ENCODE peak calls at places on chromosomes 6 and 20, in eight cellular contexts. E, U, W, V, N, B, T and L are unnamed samples.

GRCh38 chr6:28543671-28544131 is 18.0 kb downstream of the GPX5 start:
- ATAC-seq in B (no peak), W (no peak), E (peak), T (no peak), U (peak), N (peak), V (peak), L (no peak)

GRCh38 chr6:44667226-44667625 is 279.7 kb downstream of the CDC5L start:
- ATAC-seq in E (peak), B (no peak), T (no peak), N (peak), V (no peak), W (peak), U (no peak), L (peak)

GRCh38 chr6:37432590-37432915 is 468 bp upstream of the CMTR1 start:
- ATAC-seq in N (peak), E (no peak), V (peak), W (no peak), U (no peak), T (peak), B (peak), L (peak)

GRCh38 chr6:167736486-167737204 is 90.1 kb upstream of the AFDN start:
- ATAC-seq in B (peak), E (peak), W (no peak), N (no peak), V (peak), T (no peak), U (no peak), L (no peak)

GRCh38 chr20:11832397-11832796 is 85.3 kb upstream of the BTBD3 start:
- ATAC-seq in B (no peak), U (no peak), W (no peak), E (no peak), V (no peak), T (no peak), N (no peak), L (no peak)

GRCh38 chr6:129133770-129134192 is 250.8 kb downstream of the LAMA2 start:
- ATAC-seq in N (no peak), B (no peak), E (peak), V (no peak), T (no peak), U (no peak), W (no peak), L (peak)

GRCh38 chr6:51398793-51399192 is 580.1 kb downstream of the TFAP2B start:
- ATAC-seq in B (peak), W (no peak), E (no peak), N (no peak), T (peak), U (peak), V (peak), L (no peak)

GRCh38 chr6:75386050-75386770 is 101.6 kb upstream of the TMEM30A start:
- ATAC-seq in W (no peak), E (peak), U (peak), B (no peak), N (no peak), T (no peak), V (no peak), L (no peak)

GRCh38 chr20:25044660-25045342 is 13.1 kb downstream of the ACSS1 start:
- ATAC-seq in U (no peak), B (no peak), V (peak), N (no peak), T (no peak), E (no peak), W (no peak), L (no peak)

GRCh38 chr6:470051-470900 is 78.7 kb downstream of the IRF4 start:
- ATAC-seq in B (no peak), U (no peak), E (no peak), W (no peak), V (no peak), N (no peak), T (peak), L (no peak)

GRCh38 chr6:131225959-131226358 is 90.7 kb downstream of the AKAP7 start:
- ATAC-seq in V (no peak), U (no peak), N (no peak), E (no peak), B (no peak), T (no peak), W (no peak), L (no peak)

GRCh38 chr6:167392631-167393301 is 67.9 kb downstream of the TTLL2 start:
- ATAC-seq in T (no peak), W (no peak), B (no peak), N (no peak), U (no peak), V (no peak), E (peak), L (no peak)

GRCh38 chr6:154907293-154907692 is 87.8 kb upstream of the TIAM2 start:
- ATAC-seq in U (no peak), N (no peak), E (no peak), T (no peak), W (no peak), B (no peak), V (no peak), L (no peak)

GRCh38 chr20:10653593-10654288 is 20.1 kb downstream of the JAG1 start:
- ATAC-seq in W (no peak), E (peak), V (no peak), T (no peak), U (peak), N (no peak), B (no peak), L (peak)

GRCh38 chr6:35343092-35343834 is 905 bp downstream of the PPARD start:
- ATAC-seq in W (no peak), V (peak), U (peak), B (no peak), N (peak), E (peak), T (peak), L (no peak)

GRCh38 chr6:4367643-4368042 is 232.3 kb upstream of the ECI2 start:
- ATAC-seq in E (no peak), V (no peak), W (no peak), T (no peak), N (no peak), U (no peak), B (no peak), L (no peak)

GRCh38 chr6:116556065-116556464 is 2.5 kb downstream of the CALHM4 start:
- ATAC-seq in U (no peak), V (no peak), W (no peak), E (no peak), N (no peak), T (no peak), B (no peak), L (no peak)

DNA sequence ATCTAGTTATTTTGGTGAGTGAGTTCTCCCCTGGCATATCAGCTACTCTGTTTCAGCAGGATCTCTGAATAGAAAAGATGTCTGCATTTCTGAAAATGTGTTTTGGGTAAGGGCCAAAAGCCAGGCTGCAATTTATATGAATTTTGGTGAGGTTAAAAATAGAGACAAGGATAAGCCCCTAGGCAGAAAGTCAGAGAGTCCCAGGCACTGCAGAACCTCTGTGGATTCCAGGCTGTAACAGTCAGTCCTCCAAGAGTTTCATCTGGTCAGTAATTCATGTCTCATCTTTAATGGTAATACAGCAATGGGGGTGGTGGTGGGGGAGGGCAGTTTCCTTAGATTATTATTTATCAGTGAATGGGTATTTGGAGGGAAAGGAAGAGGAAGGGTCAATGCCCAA is 53.0 kb downstream of the HDGFL1 start:
- ATAC-seq in W (no peak), E (no peak), B (no peak), N (no peak), V (no peak), T (no peak), U (no peak), L (no peak)
- H3K27ac ChIP-seq in W (no peak), E (no peak), B (no peak), N (no peak), V (no peak), T (no peak), U (no peak), L (no peak)

GRCh38 chr20:40869416-40870147 is 159.0 kb upstream of the TOP1 start:
- ATAC-seq in E (no peak), B (no peak), V (peak), T (no peak), N (peak), W (no peak), U (no peak), L (no peak)
- TF ChIP-seq POLR2AphosphoS5 in E (no peak), B (no peak), V (no peak), T (no peak), N (no peak), W (no peak), U (no peak), L (no peak)

DNA sequence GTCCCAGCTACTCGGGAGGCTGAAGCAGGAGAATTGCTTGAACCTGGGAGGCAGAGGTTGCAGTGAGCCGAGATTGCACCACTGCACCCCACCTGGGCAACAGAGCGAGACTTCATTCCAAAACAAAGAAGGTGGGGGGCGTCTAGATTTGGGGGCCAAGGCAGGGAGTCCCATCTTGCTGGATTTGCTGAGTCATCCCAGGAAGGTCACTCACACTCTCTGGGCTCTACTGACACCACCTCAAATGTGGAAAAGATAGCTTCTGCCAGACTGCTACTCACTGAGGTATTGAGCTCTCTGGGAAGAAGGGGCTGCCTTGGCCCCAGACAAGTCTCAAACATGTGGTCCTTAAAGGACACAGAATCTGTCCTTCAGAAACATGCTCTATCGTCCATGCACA is 74.3 kb downstream of the RIPOR3 start:
- ATAC-seq in W (no peak), N (no peak), U (no peak), V (no peak), T (peak), E (no peak), B (no peak), L (no peak)
- H3K27ac ChIP-seq in W (no peak), N (no peak), U (no peak), V (no peak), T (no peak), E (no peak), B (no peak), L (no peak)

DNA sequence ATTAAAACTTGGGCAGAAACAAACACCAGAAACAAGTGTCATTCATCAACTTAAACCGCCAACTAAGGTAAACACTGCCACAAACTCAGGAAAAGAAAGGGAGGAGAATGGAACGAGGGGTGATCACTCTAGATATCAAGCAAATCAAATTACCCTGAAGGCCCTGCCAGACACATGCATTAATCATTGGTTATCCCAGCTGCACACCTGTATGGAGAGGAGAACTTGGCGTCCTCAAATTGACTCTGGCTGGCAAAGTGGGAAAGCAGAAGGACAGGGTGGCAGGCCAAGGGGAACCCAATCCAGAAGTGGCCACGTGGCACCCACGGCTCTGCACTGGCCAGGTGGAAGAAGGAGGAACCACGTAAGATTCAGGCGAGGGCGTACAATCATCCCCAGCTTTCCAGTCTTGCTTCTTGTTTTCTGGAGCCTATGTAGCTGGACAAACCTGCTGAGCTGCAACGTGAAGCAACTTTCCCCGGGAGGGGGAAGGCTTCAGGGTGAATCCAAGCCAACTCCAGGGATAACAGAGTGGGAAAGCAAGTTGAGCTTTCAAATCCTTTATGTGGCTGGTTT is 156.2 kb upstream of the JARID2 start:
- ATAC-seq in E (peak), U (no peak), V (no peak), W (no peak), B (no peak), T (peak), N (no peak), L (peak)
- TF ChIP-seq POLR2AphosphoS5 in E (no peak), U (no peak), V (no peak), W (no peak), B (no peak), T (peak), N (no peak), L (no peak)

GRCh38 chr6:19320066-19320465 is 517.1 kb upstream of the ID4 start:
- ATAC-seq in N (peak), T (no peak), U (no peak), W (no peak), E (no peak), V (no peak), B (no peak), L (no peak)
- H3K27ac ChIP-seq in N (no peak), T (no peak), U (no peak), W (no peak), E (no peak), V (no peak), B (no peak), L (peak)

GRCh38 chr6:138546733-138547185 is 47.5 kb upstream of the NHSL1 start:
- ATAC-seq in T (no peak), V (peak), N (no peak), W (no peak), U (peak), E (no peak), B (peak), L (no peak)
- TF ChIP-seq POLR2AphosphoS5 in T (no peak), V (no peak), N (no peak), W (no peak), U (no peak), E (peak), B (no peak), L (no peak)

GRCh38 chr6:24272148-24272547 is 85.7 kb downstream of the DCDC2 start:
- ATAC-seq in U (no peak), W (no peak), V (no peak), N (no peak), T (no peak), B (no peak), E (no peak), L (no peak)
- H3K27ac ChIP-seq in U (no peak), W (no peak), V (no peak), N (no peak), T (no peak), B (no peak), E (no peak), L (no peak)

GRCh38 chr20:1382670-1383069 is 10.2 kb downstream of the FKBP1A start:
- ATAC-seq in V (no peak), B (no peak), E (peak), T (peak), N (no peak), U (no peak), W (no peak), L (peak)

GRCh38 chr20:1386323-1386722 is 6.5 kb downstream of the FKBP1A start:
- ATAC-seq in B (no peak), V (no peak), U (no peak), W (no peak), N (no peak), T (no peak), E (no peak), L (no peak)

GRCh38 chr20:1381753-1382591 is 10.9 kb downstream of the FKBP1A start:
- ATAC-seq in U (no peak), N (no peak), W (no peak), V (no peak), E (no peak), B (no peak), T (peak), L (peak)

GRCh38 chr20:1388253-1388652 is 4.6 kb downstream of the FKBP1A start:
- ATAC-seq in U (no peak), T (no peak), V (no peak), B (no peak), E (no peak), W (no peak), N (no peak), L (no peak)

DNA sequence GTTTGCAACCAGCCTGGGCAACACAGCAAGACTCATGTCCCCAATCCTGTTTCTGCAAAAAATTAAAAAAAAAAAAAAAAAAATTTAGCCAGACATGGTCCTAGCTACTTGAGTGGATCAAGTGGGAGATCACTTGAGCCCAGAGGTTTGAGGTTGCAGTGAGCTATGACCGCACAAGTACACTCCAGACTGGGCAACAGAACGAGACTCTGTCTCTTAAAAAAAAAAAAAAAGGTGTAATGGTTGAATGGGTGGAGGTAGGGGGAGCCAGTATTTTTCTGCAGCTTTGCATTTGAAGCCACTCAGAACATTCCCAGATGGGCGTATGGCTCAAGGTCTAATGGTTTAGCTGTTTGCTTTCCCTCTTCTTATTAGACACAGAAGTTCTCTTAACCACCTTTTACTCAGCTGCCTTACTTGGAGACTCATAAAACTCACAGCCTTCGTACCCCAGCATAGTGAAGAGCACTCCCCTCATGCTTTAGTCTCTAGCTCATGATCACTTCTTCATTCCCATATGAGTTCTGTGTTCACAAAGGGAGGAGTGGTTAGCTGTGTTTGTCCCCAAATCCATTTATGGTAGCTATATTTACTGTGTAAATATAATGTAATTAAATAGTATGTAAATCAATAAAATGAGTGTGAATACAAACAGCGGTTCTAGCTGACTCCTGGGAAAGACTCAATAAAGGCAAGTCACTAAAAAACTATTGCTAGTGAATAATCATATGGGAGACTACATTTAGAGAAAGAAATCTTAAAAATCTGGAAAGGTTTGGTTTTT is 9.0 kb downstream of the FKBP1A start:
- ATAC-seq in N (no peak), V (peak), U (no peak), B (no peak), T (no peak), E (no peak), W (no peak), L (no peak)
- TF ChIP-seq POLR2AphosphoS5 in N (no peak), V (no peak), U (no peak), B (peak), T (no peak), E (no peak), W (no peak), L (no peak)